ENCODE peak calls at places on chromosomes 16 and 17, in eight cellular contexts. V is GM13977; O is activated CD8-positive, alpha-beta memory T cell treated with anti-CD3 and anti-CD28 coated beads for 1 hour; I is MV-4-11; K is bronchial epithelial cell; J is NCI-H1092; H is NCI-H1105; Y is nephron progenitor cell. L is an unnamed sample.

GRCh38 chr16:17224859-17225258 is 245.9 kb downstream of the XYLT1 start:
- DNase-seq in K (no peak), O (no peak), I (peak), Y (no peak), H (peak), J (no peak), V (peak), L (peak)

GRCh38 chr17:35345926-35346771 is 27.3 kb downstream of the SLFN11 start:
- DNase-seq in H (no peak), K (peak), Y (peak), J (no peak), I (peak), O (no peak), V (peak), L (peak)

GRCh38 chr16:75491876-75492275 is 3.4 kb downstream of the CHST6 start:
- DNase-seq in I (no peak), H (peak), Y (no peak), O (no peak), K (no peak), V (peak), J (no peak), L (peak)

GRCh38 chr16:57689772-57690558 is 4.6 kb upstream of the DRC7 start:
- DNase-seq in I (peak), H (no peak), V (peak), Y (no peak), K (no peak), J (no peak), O (peak), L (no peak)

GRCh38 chr17:75827291-75828050 is 16.7 kb downstream of the UNC13D start:
- DNase-seq in V (peak), O (peak), J (peak), H (peak), K (no peak), I (no peak), Y (peak), L (no peak)

GRCh38 chr17:14845562-14846335 is 419.4 kb downstream of the PMP22 start:
- DNase-seq in H (peak), I (no peak), Y (no peak), J (no peak), O (no peak), V (no peak), K (peak), L (peak)

GRCh38 chr17:36036240-36036639 is 18.5 kb upstream of the CCL23 start:
- DNase-seq in V (no peak), O (no peak), H (no peak), K (no peak), J (no peak), Y (no peak), I (peak), L (no peak)

GRCh38 chr17:29616300-29617048 is 6.2 kb downstream of the CORO6 start:
- DNase-seq in I (no peak), H (no peak), Y (peak), J (no peak), O (no peak), K (no peak), V (no peak), L (no peak)

GRCh38 chr16:67000384-67001158 is 12.2 kb downstream of the CES4A start:
- DNase-seq in Y (peak), O (no peak), K (no peak), I (no peak), H (peak), J (peak), V (peak), L (no peak)

GRCh38 chr16:1159973-1160772 is 7.3 kb downstream of the CACNA1H start:
- DNase-seq in O (no peak), Y (peak), K (peak), J (peak), I (no peak), V (no peak), H (peak), L (peak)

GRCh38 chr16:85888405-85889331 is 10.3 kb upstream of the IRF8 start:
- DNase-seq in Y (no peak), H (no peak), K (peak), I (peak), J (no peak), O (no peak), V (peak), L (peak)

GRCh38 chr17:77720946-77721822 is 237.3 kb upstream of the TNRC6C start:
- DNase-seq in I (no peak), O (no peak), K (no peak), Y (no peak), V (no peak), J (no peak), H (no peak), L (no peak)

GRCh38 chr17:72175263-72175662 is 54.4 kb downstream of the SOX9 start:
- DNase-seq in Y (no peak), V (no peak), K (no peak), J (no peak), O (no peak), I (no peak), H (no peak), L (no peak)

GRCh38 chr17:74842146-74842598 is 17.5 kb downstream of the GRIN2C start:
- DNase-seq in J (no peak), Y (no peak), V (no peak), H (peak), O (no peak), I (no peak), K (no peak), L (no peak)

GRCh38 chr16:553601-554296 is 6.4 kb upstream of the PRR35 start:
- DNase-seq in H (no peak), K (no peak), I (no peak), V (no peak), J (no peak), Y (no peak), O (no peak), L (no peak)

GRCh38 chr16:67170948-67171649 is 761 bp downstream of the NOL3 start:
- DNase-seq in J (no peak), I (no peak), K (no peak), V (no peak), H (no peak), Y (no peak), O (no peak), L (no peak)